ENCODE peak calls at places on chromosome 19, in four cellular contexts. One of them, this sample, is unnamed.

GRCh38 chr19:39093761-39094160 is 9.6 kb downstream of the ACP7 start:
- DNase-seq in H1: no peak
- DNase-seq in H9: no peak
- DNase-seq in mesendoderm: no peak
- DNase-seq in this sample: peak; percentile 79

GRCh38 chr19:2251577-2252480 is 2.7 kb downstream of the AMH start:
- DNase-seq in H1: peak; percentile 65
- DNase-seq in H9: no peak
- DNase-seq in mesendoderm: no peak
- DNase-seq in this sample: no peak

GRCh38 chr19:38024991-38025716 is 118.1 kb downstream of the SIPA1L3 start:
- DNase-seq in mesendoderm: peak; percentile 70
- DNase-seq in H9: peak; percentile 83
- DNase-seq in H1: no peak
- DNase-seq in this sample: no peak

GRCh38 chr19:48489608-48490216 is 20.5 kb downstream of the CYTH2 start:
- DNase-seq in mesendoderm: peak; percentile 81
- DNase-seq in H1: peak; percentile 99
- DNase-seq in H9: peak; percentile 92
- DNase-seq in this sample: peak; percentile 39

GRCh38 chr19:5103061-5103701 is 134.3 kb downstream of the KDM4B start:
- DNase-seq in H1: no peak
- DNase-seq in H9: no peak
- DNase-seq in mesendoderm: no peak
- DNase-seq in this sample: peak; percentile 12

GRCh38 chr19:5567360-5567970 is at the start of gene TINCR:
- DNase-seq in H1: peak; percentile 82
- DNase-seq in H9: peak; percentile 71
- DNase-seq in mesendoderm: peak; percentile 50
- DNase-seq in this sample: no peak

GRCh38 chr19:16342002-16342715 is 17.5 kb downstream of the KLF2 start:
- DNase-seq in H9: no peak
- DNase-seq in mesendoderm: no peak
- DNase-seq in H1: no peak
- DNase-seq in this sample: no peak

GRCh38 chr19:18543814-18544475 is 572 bp upstream of the FKBP8 start:
- DNase-seq in mesendoderm: peak; percentile 91
- DNase-seq in H9: peak; percentile 78
- DNase-seq in H1: peak; percentile 74
- DNase-seq in this sample: peak; percentile 40

GRCh38 chr19:57803594-57804325 is 11.0 kb downstream of the ZNF552 start:
- DNase-seq in mesendoderm: peak; percentile 96
- DNase-seq in H1: peak; percentile 78
- DNase-seq in H9: peak; percentile 77
- DNase-seq in this sample: peak; percentile 79

GRCh38 chr19:35714601-35715354 is 3.0 kb upstream of the KMT2B start:
- DNase-seq in H9: peak; percentile 66
- DNase-seq in H1: no peak
- DNase-seq in mesendoderm: peak; percentile 61
- DNase-seq in this sample: no peak

GRCh38 chr19:3243851-3244700 is 19.6 kb downstream of the CELF5 start:
- DNase-seq in H9: peak; percentile 64
- DNase-seq in mesendoderm: peak; percentile 68
- DNase-seq in H1: peak; percentile 81
- DNase-seq in this sample: peak; percentile 56

GRCh38 chr19:8251025-8251472 is 41.9 kb downstream of the CERS4 start:
- DNase-seq in H1: no peak
- DNase-seq in H9: no peak
- DNase-seq in mesendoderm: no peak
- DNase-seq in this sample: peak; percentile 11

GRCh38 chr19:18594096-18594823 is 5.7 kb downstream of the REX1BD start:
- DNase-seq in H9: peak; percentile 83
- DNase-seq in H1: peak; percentile 90
- DNase-seq in mesendoderm: peak; percentile 87
- DNase-seq in this sample: peak; percentile 76

GRCh38 chr19:19662866-19663291 is 597 bp downstream of the ATP13A1 start:
- DNase-seq in H1: no peak
- DNase-seq in mesendoderm: peak; percentile 43
- DNase-seq in H9: no peak
- DNase-seq in this sample: peak; percentile 4

GRCh38 chr19:6325614-6326013 is 7.8 kb downstream of the ACER1 start:
- DNase-seq in H9: no peak
- DNase-seq in mesendoderm: no peak
- DNase-seq in H1: no peak
- DNase-seq in this sample: no peak

GRCh38 chr19:53876651-53877224 is 5.3 kb upstream of the PRKCG start:
- DNase-seq in mesendoderm: no peak
- DNase-seq in H1: no peak
- DNase-seq in H9: no peak
- DNase-seq in this sample: no peak

GRCh38 chr19:53875602-53876340 is 6.2 kb upstream of the PRKCG start:
- DNase-seq in H9: no peak
- DNase-seq in H1: no peak
- DNase-seq in mesendoderm: no peak
- DNase-seq in this sample: no peak

GRCh38 chr19:53879145-53880037 is 2.6 kb upstream of the PRKCG start:
- DNase-seq in H9: peak; percentile 99
- DNase-seq in mesendoderm: peak; percentile 98
- DNase-seq in H1: peak; percentile 100
- DNase-seq in this sample: peak; percentile 83

GRCh38 chr19:53878786-53879144 is 3.2 kb upstream of the PRKCG start:
- DNase-seq in H1: no peak
- DNase-seq in mesendoderm: no peak
- DNase-seq in H9: no peak
- DNase-seq in this sample: no peak

DNA sequence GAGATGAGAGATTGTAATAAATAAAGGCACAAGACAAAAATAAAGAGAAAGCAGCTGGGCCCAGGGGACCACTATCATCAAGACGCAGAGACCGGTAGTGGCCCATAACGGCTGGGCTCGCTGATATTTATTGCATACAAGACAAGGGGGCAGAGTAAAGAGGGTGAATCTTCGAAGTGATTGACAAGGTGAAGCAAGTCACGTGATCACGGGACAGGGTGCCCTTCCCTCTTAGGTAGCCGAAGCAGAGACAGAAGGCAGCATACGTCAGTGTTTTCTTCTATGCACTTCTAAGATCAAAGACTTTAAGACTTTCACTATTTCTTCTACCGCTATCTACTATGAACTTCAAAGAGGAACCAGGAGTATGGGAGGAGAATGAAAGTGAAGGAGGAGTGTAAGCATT is 4.6 kb upstream of the PRKCG start:
- DNase-seq in H9: no peak
- DNase-seq in mesendoderm: no peak
- DNase-seq in H1: no peak
- DNase-seq in this sample: no peak
- H3K56ac ChIP-seq in H9: no peak overlapping the region
- H3K56ac ChIP-seq in mesendoderm: no peak overlapping the region
- H3K56ac ChIP-seq in H1: no peak overlapping the region
- H3K56ac ChIP-seq in this sample: no peak overlapping the region

GRCh38 chr19:11783767-11784166 is 14.6 kb upstream of the ZNF491 start:
- DNase-seq in H1: no peak
- DNase-seq in H9: no peak
- DNase-seq in mesendoderm: no peak
- DNase-seq in this sample: no peak

GRCh38 chr19:11784356-11784755 is 14.0 kb upstream of the ZNF491 start:
- DNase-seq in H9: no peak
- DNase-seq in H1: no peak
- DNase-seq in mesendoderm: no peak
- DNase-seq in this sample: no peak

GRCh38 chr19:11781295-11782057 is 14.7 kb downstream of the ZNF441 start:
- DNase-seq in mesendoderm: peak; percentile 14
- DNase-seq in H1: no peak
- DNase-seq in H9: no peak
- DNase-seq in this sample: peak; percentile 7

DNA sequence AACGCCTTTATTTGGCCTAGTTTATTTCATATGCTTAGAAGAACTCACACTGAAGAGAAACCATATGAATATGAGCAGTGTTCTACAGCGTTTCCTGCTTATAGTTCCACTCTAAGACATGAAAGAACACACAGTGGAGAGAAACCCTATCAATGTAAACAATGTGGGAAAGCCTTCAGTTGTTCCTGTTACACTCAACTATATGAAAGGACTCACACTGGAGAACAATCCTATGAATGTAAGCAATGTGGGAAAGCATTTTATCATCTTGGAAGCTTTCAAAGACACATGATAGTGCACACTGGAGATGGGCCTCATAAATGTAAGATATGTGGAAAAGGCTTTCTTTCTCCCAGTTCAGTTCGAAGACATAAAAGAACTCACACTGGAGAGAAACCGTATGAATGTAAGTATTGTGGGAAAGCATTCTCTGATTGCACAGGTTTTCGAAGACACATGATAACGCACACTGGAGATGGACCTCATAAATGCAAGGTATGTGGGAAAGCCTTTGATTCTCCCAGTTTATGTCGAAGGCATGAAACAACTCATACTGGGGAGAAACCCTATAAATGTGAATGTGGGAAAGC is 13.7 kb downstream of the ZNF441 start:
- DNase-seq in H9: no peak
- DNase-seq in H1: no peak
- DNase-seq in mesendoderm: peak; percentile 2
- DNase-seq in this sample: no peak
- H3K56ac ChIP-seq in H9: no peak overlapping the region
- H3K56ac ChIP-seq in H1: no peak overlapping the region
- H3K56ac ChIP-seq in mesendoderm: no peak overlapping the region
- H3K56ac ChIP-seq in this sample: no peak overlapping the region

GRCh38 chr19:14972676-14973075 is 7.0 kb downstream of the SLC1A6 start:
- DNase-seq in mesendoderm: no peak
- DNase-seq in H1: no peak
- DNase-seq in H9: no peak
- DNase-seq in this sample: no peak

GRCh38 chr19:14971474-14971873 is 8.2 kb downstream of the SLC1A6 start:
- DNase-seq in mesendoderm: no peak
- DNase-seq in H9: no peak
- DNase-seq in H1: no peak
- DNase-seq in this sample: no peak

GRCh38 chr19:14978377-14978776 is 1.3 kb downstream of the SLC1A6 start:
- DNase-seq in H9: no peak
- DNase-seq in mesendoderm: no peak
- DNase-seq in H1: no peak
- DNase-seq in this sample: no peak

GRCh38 chr19:14977128-14977527 is 2.5 kb downstream of the SLC1A6 start:
- DNase-seq in mesendoderm: no peak
- DNase-seq in H9: no peak
- DNase-seq in H1: no peak
- DNase-seq in this sample: no peak

GRCh38 chr19:14974488-14974887 is 5.2 kb downstream of the SLC1A6 start:
- DNase-seq in mesendoderm: no peak
- DNase-seq in H9: no peak
- DNase-seq in H1: no peak
- DNase-seq in this sample: no peak
- H3K56ac ChIP-seq in mesendoderm: no peak overlapping the region
- H3K56ac ChIP-seq in H9: no peak overlapping the region
- H3K56ac ChIP-seq in H1: no peak overlapping the region
- H3K56ac ChIP-seq in this sample: no peak overlapping the region

GRCh38 chr19:370641-371330 is 26.2 kb upstream of the MIER2 start:
- DNase-seq in H9: no peak
- DNase-seq in H1: no peak
- DNase-seq in mesendoderm: no peak
- DNase-seq in this sample: no peak
- H3K56ac ChIP-seq in H9: no peak overlapping the region
- H3K56ac ChIP-seq in H1: no peak overlapping the region
- H3K56ac ChIP-seq in mesendoderm: no peak overlapping the region
- H3K56ac ChIP-seq in this sample: no peak overlapping the region

GRCh38 chr19:55471266-55471665 is 5.2 kb upstream of the ZNF628 start:
- DNase-seq in H1: no peak
- DNase-seq in mesendoderm: no peak
- DNase-seq in H9: no peak
- DNase-seq in this sample: no peak

GRCh38 chr19:55472463-55472862 is 4.0 kb upstream of the ZNF628 start:
- DNase-seq in H1: no peak
- DNase-seq in mesendoderm: peak; percentile 51
- DNase-seq in H9: no peak
- DNase-seq in this sample: peak; percentile 79

GRCh38 chr19:55474269-55475265 is 1.9 kb upstream of the ZNF628 start:
- DNase-seq in H1: no peak
- DNase-seq in H9: peak; percentile 25
- DNase-seq in mesendoderm: peak; percentile 21
- DNase-seq in this sample: no peak

GRCh38 chr19:55473201-55473600 is 3.2 kb upstream of the ZNF628 start:
- DNase-seq in mesendoderm: no peak
- DNase-seq in H1: no peak
- DNase-seq in H9: no peak
- DNase-seq in this sample: no peak

GRCh38 chr19:55473613-55474012 is 2.8 kb upstream of the ZNF628 start:
- DNase-seq in mesendoderm: peak; percentile 18
- DNase-seq in H9: no peak
- DNase-seq in H1: no peak
- DNase-seq in this sample: no peak
- H3K56ac ChIP-seq in mesendoderm: peak overlapping the region; percentile 3
- H3K56ac ChIP-seq in H9: no peak overlapping the region
- H3K56ac ChIP-seq in H1: no peak overlapping the region
- H3K56ac ChIP-seq in this sample: no peak overlapping the region

This sample was measured in IMR-90.